ENCODE peak calls at places on chromosomes 4 and X, in five cellular contexts. One of them, this sample, is unnamed.

GRCh38 chr4:180542445-180543100 is 1700.6 kb upstream of the TENM3 start:
- DNase-seq in HTR-8/SVneo: peak; percentile 23
- DNase-seq in fibroblast of the aortic adventitia: no peak
- DNase-seq in left cardiac atrium: no peak
- DNase-seq in nephron progenitor cell: no peak
- DNase-seq in this sample: no peak

GRCh38 chr4:6333301-6334202 is 63.9 kb downstream of the WFS1 start:
- DNase-seq in HTR-8/SVneo: no peak
- DNase-seq in fibroblast of the aortic adventitia: peak; percentile 10
- DNase-seq in left cardiac atrium: no peak
- DNase-seq in nephron progenitor cell: no peak
- DNase-seq in this sample: no peak

GRCh38 chr4:5399790-5400421 is 308.5 kb downstream of the EVC2 start:
- DNase-seq in HTR-8/SVneo: peak; percentile 47
- DNase-seq in fibroblast of the aortic adventitia: peak; percentile 30
- DNase-seq in left cardiac atrium: no peak
- DNase-seq in nephron progenitor cell: peak; percentile 55
- DNase-seq in this sample: peak; percentile 30

GRCh38 chrX:150063673-150064072 is 125.4 kb upstream of the EOLA2 start:
- DNase-seq in HTR-8/SVneo: no peak
- DNase-seq in fibroblast of the aortic adventitia: no peak
- DNase-seq in left cardiac atrium: no peak
- DNase-seq in nephron progenitor cell: no peak
- DNase-seq in this sample: no peak

GRCh38 chrX:119541188-119541587 is 24.0 kb downstream of the STEEP1 start:
- DNase-seq in HTR-8/SVneo: peak; percentile 44
- DNase-seq in fibroblast of the aortic adventitia: peak; percentile 42
- DNase-seq in left cardiac atrium: no peak
- DNase-seq in nephron progenitor cell: no peak
- DNase-seq in this sample: no peak

GRCh38 chrX:153564047-153564606 is 34.8 kb downstream of the CCNQ start:
- DNase-seq in HTR-8/SVneo: no peak
- DNase-seq in fibroblast of the aortic adventitia: no peak
- DNase-seq in left cardiac atrium: no peak
- DNase-seq in nephron progenitor cell: no peak
- DNase-seq in this sample: no peak

GRCh38 chr4:147447820-147448219 is 33.1 kb upstream of the EDNRA start:
- DNase-seq in HTR-8/SVneo: no peak
- DNase-seq in fibroblast of the aortic adventitia: no peak
- DNase-seq in left cardiac atrium: no peak
- DNase-seq in nephron progenitor cell: no peak
- DNase-seq in this sample: no peak

GRCh38 chrX:64975491-64975890 is 759 bp downstream of the ZC4H2 start:
- DNase-seq in HTR-8/SVneo: no peak
- DNase-seq in fibroblast of the aortic adventitia: peak; percentile 2
- DNase-seq in left cardiac atrium: peak; percentile 29
- DNase-seq in nephron progenitor cell: peak; percentile 57
- DNase-seq in this sample: no peak

GRCh38 chr4:138757432-138757831 is 258.1 kb upstream of the NOCT start:
- DNase-seq in HTR-8/SVneo: no peak
- DNase-seq in fibroblast of the aortic adventitia: no peak
- DNase-seq in left cardiac atrium: no peak
- DNase-seq in nephron progenitor cell: no peak
- DNase-seq in this sample: no peak

GRCh38 chr4:77922158-77923094 is 59.8 kb downstream of the MRPL1 start:
- DNase-seq in HTR-8/SVneo: no peak
- DNase-seq in fibroblast of the aortic adventitia: peak; percentile 74
- DNase-seq in left cardiac atrium: no peak
- DNase-seq in nephron progenitor cell: no peak
- DNase-seq in this sample: no peak

GRCh38 chr4:15938182-15938581 is 358 bp downstream of the FGFBP1 start:
- DNase-seq in HTR-8/SVneo: no peak
- DNase-seq in fibroblast of the aortic adventitia: no peak
- DNase-seq in left cardiac atrium: no peak
- DNase-seq in nephron progenitor cell: peak; percentile 27
- DNase-seq in this sample: peak; percentile 42

GRCh38 chr4:52659722-52660261 is 691 bp upstream of the USP46 start:
- DNase-seq in HTR-8/SVneo: no peak
- DNase-seq in fibroblast of the aortic adventitia: peak; percentile 30
- DNase-seq in left cardiac atrium: peak; percentile 75
- DNase-seq in nephron progenitor cell: peak; percentile 45
- DNase-seq in this sample: peak; percentile 25

GRCh38 chrX:96405842-96406241 is 278.8 kb upstream of the DIAPH2 start:
- DNase-seq in HTR-8/SVneo: no peak
- DNase-seq in fibroblast of the aortic adventitia: no peak
- DNase-seq in left cardiac atrium: no peak
- DNase-seq in nephron progenitor cell: no peak
- DNase-seq in this sample: no peak

GRCh38 chr4:71689822-71690221 is 94.1 kb downstream of the GC start:
- DNase-seq in HTR-8/SVneo: no peak
- DNase-seq in fibroblast of the aortic adventitia: no peak
- DNase-seq in left cardiac atrium: no peak
- DNase-seq in nephron progenitor cell: no peak
- DNase-seq in this sample: no peak

GRCh38 chr4:73103799-73104503 is 34.4 kb upstream of the COX18 start:
- DNase-seq in HTR-8/SVneo: no peak
- DNase-seq in fibroblast of the aortic adventitia: no peak
- DNase-seq in left cardiac atrium: no peak
- DNase-seq in nephron progenitor cell: no peak
- DNase-seq in this sample: no peak

GRCh38 chrX:50941638-50942037 is 31.1 kb downstream of the BMP15 start:
- DNase-seq in HTR-8/SVneo: no peak
- DNase-seq in fibroblast of the aortic adventitia: no peak
- DNase-seq in left cardiac atrium: no peak
- DNase-seq in nephron progenitor cell: peak; percentile 4
- DNase-seq in this sample: peak; percentile 3

GRCh38 chr4:168868044-168868855 is 141.8 kb downstream of the CBR4 start:
- DNase-seq in HTR-8/SVneo: peak; percentile 25
- DNase-seq in fibroblast of the aortic adventitia: peak; percentile 91
- DNase-seq in left cardiac atrium: no peak
- DNase-seq in nephron progenitor cell: no peak
- DNase-seq in this sample: no peak

GRCh38 chrX:110146521-110146920 is 143.6 kb downstream of the TMEM164 start:
- DNase-seq in HTR-8/SVneo: peak; percentile 5
- DNase-seq in fibroblast of the aortic adventitia: peak; percentile 67
- DNase-seq in left cardiac atrium: no peak
- DNase-seq in nephron progenitor cell: peak; percentile 53
- DNase-seq in this sample: peak; percentile 54

GRCh38 chr4:175905939-175906338 is 93.9 kb upstream of the GPM6A start:
- DNase-seq in HTR-8/SVneo: no peak
- DNase-seq in fibroblast of the aortic adventitia: no peak
- DNase-seq in left cardiac atrium: no peak
- DNase-seq in nephron progenitor cell: no peak
- DNase-seq in this sample: no peak